ENCODE peak calls at places on chromosome 7, in four cellular contexts. R, K, U and O are unnamed samples.

GRCh38 chr7:141354251-141354650 is 197.0 kb upstream of the AGK start:
- DNase-seq in K (no peak), U (no peak), R (no peak), O (no peak)

GRCh38 chr7:51705701-51706100 is 389.1 kb upstream of the COBL start:
- DNase-seq in K (no peak), R (no peak), U (no peak), O (no peak)

GRCh38 chr7:117117172-117117571 is 163.9 kb downstream of the ST7 start:
- DNase-seq in U (no peak), K (no peak), R (no peak), O (no peak)

GRCh38 chr7:16926283-16926682 is 44.5 kb upstream of the AGR3 start:
- DNase-seq in R (no peak), U (no peak), K (no peak), O (peak)

GRCh38 chr7:24005517-24005916 is 278.5 kb upstream of the NPY start:
- DNase-seq in U (no peak), K (no peak), R (no peak), O (no peak)

GRCh38 chr7:90169891-90170290 is 15.6 kb downstream of the STEAP1 start:
- DNase-seq in U (no peak), K (no peak), R (no peak), O (no peak)

GRCh38 chr7:30162622-30163124 is 27.9 kb downstream of the MTURN start:
- DNase-seq in K (no peak), U (no peak), R (no peak), O (peak)

GRCh38 chr7:50349963-50350944 is 45.7 kb downstream of the IKZF1 start:
- DNase-seq in R (no peak), U (peak), K (no peak), O (no peak)

GRCh38 chr7:94228678-94229077 is 166.0 kb upstream of the COL1A2 start:
- DNase-seq in R (no peak), K (peak), U (no peak), O (no peak)

GRCh38 chr7:84237533-84238173 is 43.1 kb upstream of the SEMA3A start:
- DNase-seq in R (no peak), K (no peak), U (no peak), O (no peak)

DNA sequence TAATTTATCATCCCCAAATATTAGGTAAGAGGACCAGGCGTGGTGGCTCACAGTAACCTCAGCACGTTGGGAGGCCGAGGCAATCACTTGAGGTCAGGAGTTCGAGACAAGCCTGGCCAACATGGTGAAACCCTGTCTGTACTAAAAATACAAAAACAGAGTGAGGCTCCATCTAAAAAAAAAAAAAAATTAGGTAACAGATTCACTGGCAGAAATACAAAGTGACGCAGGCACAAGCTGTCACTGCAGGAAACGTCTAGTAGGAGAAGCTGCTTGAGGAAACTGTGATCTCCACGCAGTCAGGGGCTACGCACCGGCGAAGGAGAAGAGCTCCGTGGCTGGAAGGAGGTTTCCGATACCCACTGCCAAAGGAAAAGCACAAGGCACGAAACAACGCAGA is 50.1 kb downstream of the AMZ1 start:
- DNase-seq in U (no peak), K (no peak), R (no peak), O (no peak)
- TF ChIP-seq TCF12 in U (no peak), K (no peak), R (no peak), O (no peak)

DNA sequence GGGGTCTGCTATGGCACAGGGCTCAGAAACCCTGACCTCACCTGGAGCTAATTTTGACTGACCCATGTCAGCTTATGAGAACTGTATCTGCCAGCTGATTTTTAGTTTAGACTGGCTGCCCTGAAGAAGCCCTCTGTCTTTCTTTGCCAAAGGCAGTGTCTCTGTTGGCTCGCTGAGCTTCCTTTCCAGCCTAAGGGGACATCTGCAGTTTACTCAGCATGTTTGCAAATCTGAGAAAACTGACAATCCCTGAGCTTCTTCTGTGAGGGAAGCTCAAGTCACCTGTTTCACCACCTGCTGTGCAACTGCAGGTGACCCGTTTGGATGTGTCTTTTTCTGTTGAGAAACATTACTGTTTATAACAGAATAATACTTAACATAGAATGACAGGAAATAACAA is 45.9 kb downstream of the PRKAR2B start:
- DNase-seq in K (no peak), U (no peak), R (no peak), O (no peak)
- TF ChIP-seq TCF12 in K (no peak), U (no peak), R (no peak), O (no peak)

DNA sequence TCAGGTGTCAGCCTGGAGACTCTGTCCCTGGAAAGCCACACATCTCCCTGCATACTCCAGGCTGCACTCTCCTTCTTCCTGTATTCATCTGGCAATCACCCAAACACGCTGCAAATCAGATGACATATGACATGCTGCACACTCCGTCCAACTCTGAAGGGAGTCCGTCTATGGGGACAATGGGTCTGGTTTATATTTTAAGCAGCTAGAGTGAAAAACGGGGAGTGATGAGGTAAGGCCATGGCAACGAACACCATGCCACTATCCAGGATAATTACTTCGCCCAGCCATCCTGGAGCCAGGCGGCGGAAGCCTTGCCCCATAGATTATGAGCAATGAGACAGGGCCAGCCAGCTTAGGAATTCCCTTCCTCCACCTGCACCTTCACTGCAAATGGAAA is 140.1 kb downstream of the PLXNA4 start:
- DNase-seq in R (no peak), U (no peak), K (peak), O (no peak)
- TF ChIP-seq TCF12 in R (no peak), U (no peak), K (peak), O (no peak)

GRCh38 chr7:105600720-105601550 is 19.6 kb upstream of the EFCAB10 start:
- DNase-seq in U (no peak), K (no peak), R (peak), O (no peak)
- TF ChIP-seq TCF12 in U (no peak), K (no peak), R (no peak), O (no peak)

GRCh38 chr7:109003742-109004141 is 434.1 kb downstream of the DNAJB9 start:
- DNase-seq in U (no peak), K (no peak), R (peak), O (no peak)
- TF ChIP-seq TCF12 in U (no peak), K (no peak), R (no peak), O (no peak)

GRCh38 chr7:22651036-22651435 is 76.0 kb upstream of the IL6 start:
- DNase-seq in R (no peak), K (no peak), U (no peak), O (no peak)

GRCh38 chr7:22645418-22646181 is 81.4 kb upstream of the IL6 start:
- DNase-seq in U (no peak), K (no peak), R (no peak), O (no peak)

GRCh38 chr7:22649686-22650085 is 77.3 kb upstream of the IL6 start:
- DNase-seq in U (no peak), R (no peak), K (no peak), O (no peak)

GRCh38 chr7:22651534-22652243 is 75.3 kb upstream of the IL6 start:
- DNase-seq in K (no peak), R (no peak), U (no peak), O (no peak)

GRCh38 chr7:22647451-22648257 is 79.3 kb upstream of the IL6 start:
- DNase-seq in R (no peak), U (no peak), K (no peak), O (no peak)
- TF ChIP-seq TCF12 in R (no peak), U (no peak), K (peak), O (no peak)

GRCh38 chr7:538764-539685 is 19.4 kb upstream of the PDGFA start:
- DNase-seq in K (no peak), R (no peak), U (no peak), O (peak)

GRCh38 chr7:539731-540411 is 20.2 kb upstream of the PDGFA start:
- DNase-seq in U (no peak), R (no peak), K (no peak), O (peak)

GRCh38 chr7:536231-536630 is 16.6 kb upstream of the PDGFA start:
- DNase-seq in K (no peak), R (no peak), U (no peak), O (no peak)

GRCh38 chr7:540579-540978 is 20.9 kb upstream of the PDGFA start:
- DNase-seq in R (no peak), U (no peak), K (no peak), O (no peak)

DNA sequence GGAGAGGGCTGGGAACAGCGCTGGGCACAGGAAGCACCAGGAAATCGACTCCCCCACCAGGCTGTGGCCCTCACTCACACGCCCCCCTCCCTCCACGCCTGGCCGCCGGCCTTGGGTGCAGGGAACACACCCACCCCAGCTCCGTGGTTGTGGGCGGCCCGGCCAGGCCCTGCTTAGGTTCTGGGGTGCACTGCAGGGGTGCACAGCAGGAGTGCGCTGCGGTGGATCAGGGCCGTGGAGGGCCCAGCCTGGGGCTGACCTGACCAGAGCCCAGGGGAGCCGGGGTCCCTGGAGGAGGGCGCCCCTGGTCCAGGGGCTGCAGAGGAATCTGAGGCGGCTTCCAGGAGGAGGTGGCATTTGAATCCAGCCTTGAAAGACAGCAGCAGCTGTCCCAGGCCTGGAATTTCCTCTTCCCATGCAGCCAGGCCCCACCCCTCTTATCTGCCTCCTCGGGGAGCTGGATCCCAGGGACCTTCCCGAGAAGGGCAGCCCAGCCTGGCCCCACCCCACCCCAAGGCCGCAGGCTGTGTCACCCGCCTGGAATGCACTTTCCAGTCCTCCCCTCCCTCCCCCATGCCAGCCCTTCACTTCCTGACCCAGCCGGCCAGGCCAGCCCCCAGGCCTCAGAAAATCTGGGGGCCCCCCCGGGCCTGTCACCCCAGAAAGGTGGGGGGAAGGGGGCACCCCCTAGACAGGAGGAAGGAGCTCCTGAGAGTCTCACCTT is 18.4 kb upstream of the PDGFA start:
- DNase-seq in K (peak), U (no peak), R (peak), O (peak)
- TF ChIP-seq TCF12 in K (peak), U (no peak), R (no peak), O (peak)

GRCh38 chr7:139496528-139496927 is 13.1 kb upstream of the KLRG2 start:
- DNase-seq in R (no peak), K (no peak), U (no peak), O (no peak)

GRCh38 chr7:139495726-139496125 is 12.3 kb upstream of the KLRG2 start:
- DNase-seq in K (no peak), U (no peak), R (no peak), O (no peak)

GRCh38 chr7:139492293-139492692 is 8.8 kb upstream of the KLRG2 start:
- DNase-seq in U (no peak), K (no peak), R (no peak), O (no peak)

GRCh38 chr7:139490130-139490529 is 6.7 kb upstream of the KLRG2 start:
- DNase-seq in U (no peak), R (no peak), K (no peak), O (no peak)

GRCh38 chr7:139494835-139495568 is 11.5 kb upstream of the KLRG2 start:
- DNase-seq in R (no peak), K (no peak), U (peak), O (no peak)
- TF ChIP-seq TCF12 in R (no peak), K (no peak), U (peak), O (no peak)